ENCODE peak calls at places on chromosomes 5 and 9, in seven cellular contexts. T is fibroblast of lung, X is BE2C, F is pancreas, R is heart left ventricle, B is keratinocyte, J is HCT116. C is an unnamed sample. For H3K27me3, the result is how much of the 10 kb centered on the place peaks cover.

GRCh38 chr9:5714501-5715401 is 85.8 kb downstream of the RIC1 start:
- DNase-seq in T (peak), X (no peak), F (no peak), R (no peak), B (no peak), J (peak), C (peak)

GRCh38 chr9:127884976-127885490 is 7.6 kb upstream of the AK1 start:
- DNase-seq in T (no peak), X (no peak), F (no peak), R (no peak), B (no peak), J (no peak), C (no peak)

GRCh38 chr5:179607449-179607931 is 16.0 kb downstream of the HNRNPH1 start:
- DNase-seq in T (no peak), X (peak), F (no peak), R (peak), B (no peak), J (no peak), C (no peak)

GRCh38 chr5:110088676-110089436 is 399.1 kb downstream of the MAN2A1 start:
- DNase-seq in T (no peak), X (no peak), F (no peak), R (no peak), B (peak), J (no peak), C (no peak)

GRCh38 chr5:131330031-131330430 is 66.2 kb downstream of the CDC42SE2 start:
- DNase-seq in T (no peak), X (no peak), F (no peak), R (no peak), B (no peak), J (no peak), C (no peak)

GRCh38 chr9:95333426-95333825 is 15.9 kb upstream of the FANCC start:
- DNase-seq in T (peak), X (no peak), F (no peak), R (no peak), B (no peak), J (no peak), C (no peak)

GRCh38 chr5:160213537-160213936 is 15.8 kb upstream of the FABP6 start:
- DNase-seq in T (no peak), X (peak), F (no peak), R (no peak), B (no peak), J (peak), C (no peak)

GRCh38 chr9:113543286-113544000 is 79.9 kb downstream of the RGS3 start:
- DNase-seq in T (no peak), X (no peak), F (no peak), R (no peak), B (no peak), J (no peak), C (no peak)

GRCh38 chr5:149939572-149939971 is 5.0 kb downstream of the PDE6A start:
- DNase-seq in T (no peak), X (no peak), F (no peak), R (no peak), B (no peak), J (no peak), C (peak)

GRCh38 chr5:1874348-1874747 is 8.4 kb downstream of the IRX4 start:
- DNase-seq in T (no peak), X (no peak), F (no peak), R (no peak), B (no peak), J (no peak), C (no peak)
- H3K4me3 ChIP-seq in T (no peak), X (no peak), F (no peak), R (no peak), B (no peak), J (no peak), C (no peak)

GRCh38 chr9:13054381-13054780 is 225.1 kb downstream of the MPDZ start:
- DNase-seq in T (no peak), X (no peak), F (no peak), R (no peak), B (no peak), J (no peak), C (no peak)
- H3K27me3 ChIP-seq in T (under half), X (under half), F (under half), R (under half), B (under half), J (under half), C (under half)

DNA sequence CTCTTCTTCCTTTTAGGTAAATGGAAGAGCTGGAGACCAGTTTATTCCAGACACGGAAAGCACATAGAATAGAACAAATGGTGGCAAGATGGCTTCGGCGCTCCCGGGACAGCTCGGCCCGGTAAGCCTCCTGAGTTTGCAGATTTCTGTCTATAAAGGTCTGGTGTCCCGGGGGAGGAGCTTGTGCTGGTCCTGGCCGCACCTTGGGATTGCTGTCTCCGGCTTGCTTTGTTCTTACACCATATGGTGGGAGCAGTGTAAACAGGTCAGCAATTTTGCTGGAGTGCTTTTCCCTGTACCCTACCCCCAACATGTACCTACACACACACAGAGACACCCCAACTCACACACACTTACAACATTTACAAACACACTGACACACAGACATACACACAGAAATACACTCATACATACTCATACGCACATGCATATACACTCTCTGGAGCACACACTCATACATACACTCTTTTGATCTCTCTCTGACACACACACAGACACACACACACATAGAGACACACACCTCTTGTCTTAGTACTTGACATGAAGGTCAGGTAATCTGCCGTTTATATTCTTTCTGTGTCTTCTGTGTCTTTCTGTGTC is 42.0 kb downstream of the FRMPD1 start:
- DNase-seq in T (no peak), X (no peak), F (peak), R (no peak), B (no peak), J (no peak), C (no peak)
- H3K4me3 ChIP-seq in T (no peak), X (no peak), F (no peak), R (no peak), B (no peak), J (no peak), C (no peak)

GRCh38 chr5:320524-321232 is 836 bp upstream of the AHRR start:
- DNase-seq in T (no peak), X (no peak), F (no peak), R (no peak), B (no peak), J (no peak), C (no peak)
- H3K27me3 ChIP-seq in T (under half), X (under half), F (under half), R (under half), B (under half), J (under half), C (under half)

GRCh38 chr9:124757589-124757988 is 13.5 kb downstream of the NR6A1 start:
- DNase-seq in T (no peak), X (no peak), F (no peak), R (no peak), B (no peak), J (no peak), C (no peak)
- H3K4me3 ChIP-seq in T (no peak), X (no peak), F (no peak), R (peak), B (no peak), J (no peak), C (no peak)